ENCODE peak calls at places on chromosomes 1 and 21, in four cellular contexts. F is left ventricle myocardium inferior; X is endodermal cell; G is naive thymus-derived CD4-positive, alpha-beta T cell. V is an unnamed sample. For H3K9me3, the result is how much of the 10 kb centered on the place peaks cover.

GRCh38 chr1:46612937-46613660 is 3.5 kb downstream of the MOB3C start:
- DNase-seq in F (peak), X (peak), G (no peak), V (no peak)

GRCh38 chr1:50979964-50980363 is 9.9 kb downstream of the CDKN2C start:
- DNase-seq in F (no peak), X (no peak), G (no peak), V (no peak)

GRCh38 chr1:163054056-163054706 is 15.0 kb upstream of the RGS4 start:
- DNase-seq in F (no peak), X (no peak), G (no peak), V (no peak)

GRCh38 chr1:204357551-204357950 is 2.2 kb downstream of the PLEKHA6 start:
- DNase-seq in F (peak), X (peak), G (no peak), V (no peak)

GRCh38 chr1:29286194-29286767 is 50.0 kb downstream of the PTPRU start:
- DNase-seq in F (no peak), X (no peak), G (no peak), V (no peak)

GRCh38 chr1:154961497-154962237 is at the start of gene PYGO2:
- DNase-seq in F (peak), X (peak), G (peak), V (peak)

GRCh38 chr21:34930971-34931370 is 118.1 kb downstream of the RUNX1 start:
- DNase-seq in F (no peak), X (no peak), G (no peak), V (no peak)

GRCh38 chr1:43537423-43538142 is 6.9 kb downstream of the PTPRF start:
- DNase-seq in F (no peak), X (no peak), G (no peak), V (no peak)

GRCh38 chr1:42518894-42519293 is 55.8 kb downstream of the CCDC30 start:
- DNase-seq in F (no peak), X (no peak), G (no peak), V (no peak)

GRCh38 chr1:66711420-66711819 is 40.8 kb upstream of the DYNLT5 start:
- DNase-seq in F (no peak), X (peak), G (no peak), V (no peak)

DNA sequence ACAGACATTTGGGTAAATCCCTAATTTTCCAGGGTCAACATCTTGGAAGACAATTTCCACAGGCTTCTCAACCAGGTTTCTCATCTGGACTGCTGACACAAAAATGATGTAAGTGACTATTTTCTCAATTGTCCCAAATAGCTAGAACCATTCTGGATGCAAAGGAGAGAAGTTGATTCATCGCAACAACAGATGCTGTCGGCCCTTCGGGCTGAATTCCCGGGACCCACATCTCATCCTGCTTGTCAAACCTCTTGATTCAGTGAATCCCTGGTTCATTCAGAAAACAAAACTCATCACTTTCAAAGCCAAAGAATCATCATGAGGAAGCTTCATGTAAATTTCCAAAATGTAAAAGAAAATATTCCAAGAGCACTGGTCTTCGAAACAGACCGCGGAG is 251.8 kb downstream of the NPHP4 start:
- DNase-seq in F (no peak), X (no peak), G (no peak), V (no peak)
- H3K9me3 ChIP-seq in F (under half), X (under half), G (under half), V (under half)

GRCh38 chr1:219492676-219493075 is 120.2 kb downstream of the ZC3H11B start:
- DNase-seq in F (no peak), X (no peak), G (no peak), V (no peak)
- H3K9me3 ChIP-seq in F (under half), X (under half), G (under half), V (under half)

GRCh38 chr1:20423169-20423795 is 62.7 kb downstream of the CAMK2N1 start:
- DNase-seq in F (no peak), X (no peak), G (no peak), V (no peak)
- H3K9me3 ChIP-seq in F (under half), X (half or more), G (under half), V (under half)

DNA sequence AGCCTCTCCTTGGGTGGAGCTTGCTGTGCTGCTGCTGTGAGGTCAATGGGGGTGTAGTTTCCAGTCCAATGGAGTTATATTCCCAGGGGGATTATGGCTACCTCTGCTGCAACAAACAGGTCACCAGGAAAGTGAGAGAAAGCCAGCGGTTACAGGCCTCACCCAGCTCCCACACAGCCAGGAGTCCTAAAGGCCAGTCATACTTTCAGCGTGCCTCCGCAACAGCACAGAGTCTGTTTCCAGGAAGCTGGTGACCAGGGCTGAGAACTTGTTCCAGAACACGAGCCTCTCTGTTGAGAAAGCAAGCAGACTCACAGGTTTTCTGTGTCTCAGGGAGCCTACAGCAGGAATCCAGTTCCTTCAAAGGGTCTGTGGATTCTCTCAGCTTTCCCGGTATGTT is 17.3 kb upstream of the OR2M5 start:
- DNase-seq in F (no peak), X (no peak), G (no peak), V (no peak)
- H3K9me3 ChIP-seq in F (under half), X (half or more), G (under half), V (under half)

GRCh38 chr21:22395965-22396364 is 1397.8 kb downstream of the NCAM2 start:
- DNase-seq in F (no peak), X (no peak), G (no peak), V (no peak)
- H3K9me3 ChIP-seq in F (under half), X (under half), G (under half), V (under half)

DNA sequence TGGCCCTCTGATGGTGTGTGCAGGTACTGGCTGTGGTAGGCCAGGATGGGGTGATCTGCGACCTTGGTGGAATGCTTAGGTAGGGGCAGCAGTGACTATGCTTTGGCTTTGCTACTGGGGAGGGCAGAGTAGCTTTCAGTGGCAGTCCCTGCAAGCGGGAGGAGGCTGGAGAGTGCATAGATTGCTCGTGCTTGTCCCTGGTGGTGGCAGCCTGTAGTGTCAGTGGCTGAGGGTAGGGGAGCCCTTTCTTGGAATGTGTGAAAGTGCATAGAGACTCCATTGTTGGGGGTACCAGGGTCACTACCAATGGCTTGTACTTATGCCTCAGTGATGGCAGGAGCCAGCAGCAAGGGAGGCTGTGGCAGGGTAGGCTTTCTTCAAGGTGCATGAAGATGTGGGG is 582.6 kb downstream of the MRPL39 start:
- DNase-seq in F (no peak), X (no peak), G (no peak), V (no peak)
- H3K9me3 ChIP-seq in F (under half), X (under half), G (under half), V (under half)

DNA sequence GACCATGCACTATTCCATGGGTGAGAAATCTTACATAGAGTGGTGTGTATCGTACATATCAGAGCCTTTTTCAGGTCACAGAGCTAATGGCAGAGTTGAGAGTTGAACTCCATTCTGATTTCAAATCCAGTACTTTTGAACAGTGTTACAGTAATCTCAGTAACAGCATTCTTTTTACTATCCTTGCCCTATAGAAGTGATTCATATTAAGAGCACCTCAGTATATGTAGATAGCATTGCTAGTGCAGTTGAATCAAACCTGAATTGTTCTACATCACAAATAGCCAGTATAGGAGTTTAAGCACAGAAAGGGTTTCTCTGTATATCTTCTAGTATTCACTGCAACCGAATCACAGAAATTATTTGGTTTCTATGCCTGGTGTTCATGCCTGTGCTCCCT is 11.4 kb upstream of the GBP6 start:
- DNase-seq in F (no peak), X (no peak), G (no peak), V (no peak)
- H3K9me3 ChIP-seq in F (under half), X (under half), G (under half), V (under half)

V was measured in T-helper 17 cell.